ENCODE peak calls at places on chromosomes 1 and 21, in six cellular contexts. M is stimulated activated CD8-positive, alpha-beta memory T cell treated with anti-CD3 and anti-CD28 coated beads, Interleukin-12 subunit alpha, Interleukin-12 subunit beta, amount 100 ng/mL, for 1 hour; W is psoas muscle; R is NCI-H345; I is epithelial cell of esophagus; O is aorta. V is an unnamed sample.

GRCh38 chr1:186609183-186609582 is 71.0 kb downstream of the PTGS2 start:
- DNase-seq in M (no peak), W (no peak), R (no peak), I (no peak), O (no peak), V (no peak)

GRCh38 chr1:247540536-247540935 is 4.3 kb upstream of the OR2C3 start:
- DNase-seq in M (no peak), W (no peak), R (no peak), I (no peak), O (no peak), V (no peak)

GRCh38 chr1:177172331-177172730 is 1.6 kb downstream of the BRINP2 start:
- DNase-seq in M (no peak), W (no peak), R (no peak), I (no peak), O (no peak), V (no peak)

GRCh38 chr1:119816407-119816806 is 5.1 kb upstream of the REG4 start:
- DNase-seq in M (no peak), W (no peak), R (no peak), I (peak; percentile 29), O (no peak), V (peak; percentile 66)

GRCh38 chr21:45256912-45257672 is 30.6 kb downstream of the POFUT2 start:
- DNase-seq in M (no peak), W (no peak), R (no peak), I (no peak), O (no peak), V (no peak)

GRCh38 chr1:228990906-228991569 is 255.8 kb downstream of the RHOU start:
- DNase-seq in M (no peak), W (no peak), R (no peak), I (no peak), O (no peak), V (no peak)

GRCh38 chr1:58932820-58933598 is 149.2 kb upstream of the JUN start:
- DNase-seq in M (no peak), W (peak; percentile 34), R (peak; percentile 89), I (peak; percentile 97), O (no peak), V (peak; percentile 99)

GRCh38 chr1:81179239-81179638 is 621.5 kb upstream of the ADGRL2 start:
- DNase-seq in M (no peak), W (no peak), R (no peak), I (peak; percentile 96), O (no peak), V (peak; percentile 74)

GRCh38 chr1:2003564-2004131 is at the start of gene CFAP74:
- DNase-seq in M (no peak), W (no peak), R (peak; percentile 11), I (no peak), O (no peak), V (peak; percentile 75)

GRCh38 chr21:26148071-26148470 is 22.5 kb downstream of the APP start:
- DNase-seq in M (no peak), W (no peak), R (no peak), I (no peak), O (no peak), V (no peak)

GRCh38 chr21:45415943-45416611 is 11.1 kb downstream of the COL18A1 start:
- DNase-seq in M (no peak), W (peak; percentile 6), R (no peak), I (no peak), O (peak; percentile 69), V (no peak)

GRCh38 chr1:169590932-169591331 is 4.7 kb upstream of the F5 start:
- DNase-seq in M (no peak), W (no peak), R (no peak), I (peak; percentile 54), O (no peak), V (no peak)

GRCh38 chr1:204858381-204858821 is 12.3 kb upstream of the NFASC start:
- DNase-seq in M (no peak), W (no peak), R (peak; percentile 54), I (no peak), O (no peak), V (peak; percentile 99)

GRCh38 chr1:205662791-205663190 is 17.5 kb downstream of the SLC45A3 start:
- DNase-seq in M (no peak), W (no peak), R (no peak), I (no peak), O (no peak), V (no peak)

GRCh38 chr1:235018720-235019444 is 109.8 kb downstream of the TOMM20 start:
- DNase-seq in M (no peak), W (no peak), R (no peak), I (no peak), O (no peak), V (no peak)

GRCh38 chr1:113321761-113322387 is 68.4 kb upstream of the MAGI3 start:
- DNase-seq in M (no peak), W (no peak), R (no peak), I (no peak), O (no peak), V (no peak)

GRCh38 chr1:21638531-21639341 is 30.4 kb downstream of the RAP1GAP start:
- DNase-seq in M (no peak), W (peak; percentile 44), R (peak; percentile 17), I (peak; percentile 88), O (no peak), V (peak; percentile 98)

GRCh38 chr1:32454726-32455125 is 10.1 kb upstream of the ZBTB8B start:
- DNase-seq in M (no peak), W (no peak), R (peak; percentile 78), I (peak; percentile 59), O (no peak), V (peak; percentile 88)

GRCh38 chr1:34176830-34177613 is at the start of gene C1orf94:
- DNase-seq in M (no peak), W (no peak), R (no peak), I (no peak), O (no peak), V (no peak)

GRCh38 chr1:183533617-183534174 is 56.6 kb downstream of the NCF2 start:
- DNase-seq in M (no peak), W (no peak), R (no peak), I (no peak), O (no peak), V (no peak)

GRCh38 chr1:10917513-10918454 is 94.7 kb upstream of the TARDBP start:
- DNase-seq in M (no peak), W (no peak), R (peak; percentile 80), I (no peak), O (no peak), V (peak; percentile 20)

GRCh38 chr1:57826535-57826934 is 402.7 kb upstream of the DAB1 start:
- DNase-seq in M (no peak), W (no peak), R (no peak), I (no peak), O (no peak), V (peak; percentile 43)

GRCh38 chr1:30912913-30913652 is 4.5 kb upstream of the SDC3 start:
- DNase-seq in M (no peak), W (peak; percentile 51), R (no peak), I (no peak), O (peak; percentile 77), V (no peak)

GRCh38 chr1:58607391-58607790 is 30.3 kb upstream of the TACSTD2 start:
- DNase-seq in M (no peak), W (no peak), R (no peak), I (no peak), O (no peak), V (no peak)

GRCh38 chr1:98102369-98103030 is 181.7 kb upstream of the DPYD start:
- DNase-seq in M (no peak), W (no peak), R (no peak), I (no peak), O (no peak), V (no peak)